ENCODE peak calls at places on chromosomes 16 and 17, in five cellular contexts. R is hepatocyte, Q is HCT116, M is GM23248, Y is PC-9. Z is an unnamed sample.

GRCh38 chr17:1714488-1714979 is 4.4 kb upstream of the TLCD2 start:
- DNase-seq in R (peak; percentile 99), Q (peak; percentile 74), M (peak; percentile 100), Y (peak; percentile 94), Z (no peak)

GRCh38 chr17:10657123-10657522 is at the start of gene MYH3:
- DNase-seq in Q (no peak), Y (no peak), R (no peak), M (no peak), Z (no peak)

GRCh38 chr17:56284501-56284900 is 131.2 kb downstream of the ANKFN1 start:
- DNase-seq in Y (no peak), R (no peak), Q (no peak), M (no peak), Z (no peak)

GRCh38 chr16:719815-720506 is 985 bp upstream of the ANTKMT start:
- DNase-seq in Y (no peak), Q (no peak), R (no peak), M (peak; percentile 38), Z (no peak)

GRCh38 chr17:18198530-18198929 is 14.9 kb downstream of the ALKBH5 start:
- DNase-seq in M (no peak), Y (no peak), R (no peak), Q (no peak), Z (no peak)

GRCh38 chr16:51408357-51408756 is 257.3 kb upstream of the SALL1 start:
- DNase-seq in Q (no peak), M (peak; percentile 78), Y (no peak), R (no peak), Z (no peak)

GRCh38 chr17:7435676-7436555 is 681 bp downstream of the TMEM102 start:
- DNase-seq in R (peak; percentile 64), Y (peak; percentile 55), M (peak; percentile 60), Q (peak; percentile 29), Z (peak; percentile 52)

GRCh38 chr17:80621335-80622169 is 76.9 kb downstream of the RPTOR start:
- DNase-seq in M (no peak), Y (no peak), R (no peak), Q (no peak), Z (no peak)

GRCh38 chr17:48358203-48358602 is 71.8 kb downstream of the SKAP1 start:
- DNase-seq in Y (no peak), R (no peak), M (no peak), Q (no peak), Z (no peak)

GRCh38 chr17:3794890-3795757 is 5.9 kb downstream of the ITGAE start:
- DNase-seq in M (peak; percentile 63), Q (no peak), R (peak; percentile 52), Y (no peak), Z (no peak)

GRCh38 chr17:8849311-8850041 is 18.0 kb downstream of the PIK3R6 start:
- DNase-seq in Y (no peak), Q (no peak), R (no peak), M (no peak), Z (no peak)

GRCh38 chr17:15123593-15124590 is 141.2 kb downstream of the PMP22 start:
- DNase-seq in M (peak; percentile 85), Q (no peak), Y (no peak), R (no peak), Z (no peak)

GRCh38 chr16:84423416-84423837 is 55.1 kb downstream of the ATP2C2 start:
- DNase-seq in Y (peak; percentile 53), R (no peak), Q (peak; percentile 80), M (peak; percentile 53), Z (peak; percentile 31)

GRCh38 chr16:5944971-5945370 is 847.4 kb upstream of the EEF2KMT start:
- DNase-seq in Y (no peak), M (peak; percentile 6), Q (no peak), R (no peak), Z (no peak)

GRCh38 chr17:40561871-40562611 is 3.2 kb downstream of the CCR7 start:
- DNase-seq in Y (no peak), R (peak; percentile 1), Q (no peak), M (peak; percentile 28), Z (peak; percentile 71)

GRCh38 chr16:85948870-85949269 is 49.9 kb downstream of the IRF8 start:
- DNase-seq in R (no peak), M (no peak), Q (no peak), Y (no peak), Z (no peak)
- H3K9me2 ChIP-seq in R (no peaks in the 10 kb centered on the region), M (no peaks in the 10 kb centered on the region), Q (no peaks in the 10 kb centered on the region), Y (no peaks in the 10 kb centered on the region), Z (no peaks in the 10 kb centered on the region)

DNA sequence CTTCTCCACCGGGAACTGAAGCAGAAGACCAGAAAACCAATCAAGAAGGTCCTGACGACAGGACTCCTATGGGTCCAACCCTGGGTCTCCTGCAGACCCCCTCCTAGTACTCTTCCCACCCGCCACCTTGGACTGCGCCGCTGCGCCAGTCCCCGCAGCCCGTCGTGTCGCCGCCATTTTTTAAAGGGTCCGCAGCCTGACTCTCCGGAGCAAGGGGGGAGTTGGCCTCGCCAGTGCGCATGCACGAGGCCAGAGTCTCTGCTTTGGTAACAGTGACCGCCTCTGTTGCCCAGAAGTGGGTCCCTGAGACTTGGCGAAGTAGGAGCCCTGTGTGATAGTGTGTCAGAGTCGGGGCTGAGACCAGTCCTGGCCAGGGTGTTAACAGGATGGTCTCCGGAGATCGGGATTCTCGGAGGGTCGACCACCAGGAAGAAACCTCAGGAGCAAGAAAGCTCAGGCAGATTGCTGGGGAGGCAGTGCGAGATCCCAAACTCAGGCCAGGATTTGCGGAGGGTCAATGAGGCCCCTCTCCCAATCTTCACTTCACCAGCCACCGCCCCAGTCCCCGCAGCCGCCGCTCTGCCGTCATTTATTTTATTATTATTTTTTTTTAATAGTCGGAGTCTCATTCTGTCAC is 612.5 kb downstream of the KCNJ18 start:
- DNase-seq in Q (no peak), Y (no peak), R (no peak), M (no peak), Z (no peak)
- H3K9me3 ChIP-seq in Q (no peaks in the 10 kb centered on the region), Y (no peaks in the 10 kb centered on the region), R (no peaks in the 10 kb centered on the region), M (no peaks in the 10 kb centered on the region), Z (no peaks in the 10 kb centered on the region)

GRCh38 chr17:46822388-46822921 is 4.0 kb upstream of the WNT3 start:
- DNase-seq in M (no peak), R (no peak), Y (no peak), Q (peak; percentile 12), Z (peak; percentile 27)
- TF ChIP-seq EZH2 in M (no peak), R (no peak), Y (no peak), Q (no peak), Z (no peak)

GRCh38 chr17:50952889-50953288 is 86.7 kb upstream of the TOB1 start:
- DNase-seq in Q (no peak), R (no peak), M (no peak), Y (no peak), Z (no peak)
- H3K9me2 ChIP-seq in Q (no peaks in the 10 kb centered on the region), R (no peaks in the 10 kb centered on the region), M (no peaks in the 10 kb centered on the region), Y (no peaks in the 10 kb centered on the region), Z (no peaks in the 10 kb centered on the region)

DNA sequence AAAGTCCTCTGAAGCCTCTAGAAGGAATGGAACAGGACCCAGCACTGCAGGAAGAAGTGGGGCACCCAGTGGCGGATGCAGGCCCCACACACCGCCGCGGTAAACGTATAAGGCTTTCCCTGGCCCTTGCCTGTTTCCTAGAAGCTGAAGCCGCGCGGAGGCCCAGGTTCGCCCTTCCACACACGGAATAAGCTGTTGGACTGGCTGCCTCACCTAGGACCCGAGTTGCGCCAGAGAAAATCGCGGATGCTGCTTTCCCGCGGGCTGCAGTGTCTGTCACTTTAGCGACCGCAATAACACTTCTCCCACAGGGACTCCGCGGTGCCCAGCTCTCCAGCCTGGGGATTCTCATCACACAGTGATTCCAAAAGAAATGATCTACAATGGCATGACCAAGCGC is 1736.9 kb downstream of the TP53TG3F start:
- DNase-seq in R (no peak), Q (no peak), M (no peak), Y (no peak), Z (no peak)
- H3K9me3 ChIP-seq in R (no peaks in the 10 kb centered on the region), Q (peaks cover 5% of the 10 kb centered on the region), M (no peaks in the 10 kb centered on the region), Y (no peaks in the 10 kb centered on the region), Z (no peaks in the 10 kb centered on the region)

DNA sequence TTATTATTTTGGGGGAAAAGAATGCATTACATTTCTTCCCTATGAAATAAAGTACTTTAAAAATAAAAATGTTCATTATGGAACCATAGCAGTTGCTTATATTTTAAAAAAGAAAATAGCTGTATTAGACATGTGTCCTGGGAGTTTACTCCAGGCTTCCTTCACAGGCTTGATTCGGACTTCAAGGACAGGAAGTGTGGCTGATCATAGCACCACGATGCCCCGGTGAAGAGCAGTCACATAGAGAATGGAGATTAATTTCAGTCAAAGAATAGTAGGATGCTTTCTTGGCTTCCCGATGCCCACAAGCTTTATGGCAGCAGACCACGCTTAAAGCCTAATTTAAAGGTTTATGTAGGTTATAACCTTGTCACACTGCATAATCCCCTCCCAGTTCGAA is 125.1 kb downstream of the NPIPB5 start:
- DNase-seq in Y (peak; percentile 33), Q (no peak), R (no peak), M (no peak), Z (no peak)
- TF ChIP-seq EZH2 in Y (no peak), Q (no peak), R (no peak), M (no peak), Z (no peak)

DNA sequence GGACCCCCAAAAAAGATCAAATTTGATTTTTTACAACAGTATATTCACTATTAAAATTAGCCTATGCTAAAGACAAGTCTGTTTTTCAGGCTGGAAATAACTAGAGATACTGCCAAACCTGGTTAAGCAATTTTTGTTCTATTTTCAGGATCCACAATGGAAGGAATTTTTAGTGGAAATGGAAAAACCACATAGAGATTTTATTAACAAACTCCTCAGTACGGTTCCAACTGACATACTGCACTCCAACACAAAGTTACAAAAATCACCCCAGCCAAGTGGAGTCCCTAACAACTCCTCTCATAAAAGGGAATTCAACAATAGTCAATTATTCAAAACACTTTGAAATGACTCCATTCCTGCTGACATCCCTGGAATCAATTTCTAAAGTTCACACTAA is 101.6 kb upstream of the TOB1 start:
- DNase-seq in M (peak; percentile 33), R (no peak), Y (no peak), Q (no peak), Z (no peak)
- H3K9me2 ChIP-seq in M (no peaks in the 10 kb centered on the region), R (no peaks in the 10 kb centered on the region), Y (no peaks in the 10 kb centered on the region), Q (no peaks in the 10 kb centered on the region), Z (no peaks in the 10 kb centered on the region)

GRCh38 chr16:19236561-19236960 is 49.0 kb upstream of the CLEC19A start:
- DNase-seq in M (no peak), Q (no peak), Y (peak; percentile 89), R (peak; percentile 73), Z (no peak)
- H3K9me3 ChIP-seq in M (no peaks in the 10 kb centered on the region), Q (peaks cover 14% of the 10 kb centered on the region), Y (peaks cover 10% of the 10 kb centered on the region), R (no peaks in the 10 kb centered on the region), Z (no peaks in the 10 kb centered on the region)

Z was measured in MM.1S.